ENCODE peak calls at places on chromosomes 7 and 10, in nine cellular contexts. O, Q, Y, X, U, P, D, N and K are unnamed samples.

GRCh38 chr10:119595715-119596515 is 849 bp downstream of the TIAL1 start:
- DNase-seq in O (peak; percentile 66), Q (peak; percentile 70), Y (peak; percentile 84), X (peak; percentile 72), U (no peak), P (no peak), D (peak; percentile 58), N (peak; percentile 27), K (peak; percentile 88)

GRCh38 chr10:6208781-6209235 is 6.1 kb downstream of the PFKFB3 start:
- DNase-seq in O (peak; percentile 12), Q (peak; percentile 49), Y (no peak), X (peak; percentile 25), U (no peak), P (peak; percentile 50), D (no peak), N (no peak), K (no peak)

GRCh38 chr7:122306320-122307227 is 2.0 kb upstream of the FEZF1 start:
- DNase-seq in O (no peak), Q (no peak), Y (no peak), X (no peak), U (no peak), P (no peak), D (no peak), N (no peak), K (no peak)

GRCh38 chr10:21078410-21079329 is 181.6 kb upstream of the NEBL start:
- DNase-seq in O (no peak), Q (peak; percentile 68), Y (no peak), X (no peak), U (peak; percentile 16), P (peak; percentile 63), D (peak; percentile 89), N (peak; percentile 65), K (peak; percentile 57)

GRCh38 chr7:108684629-108685028 is 115.0 kb downstream of the DNAJB9 start:
- DNase-seq in O (no peak), Q (no peak), Y (no peak), X (no peak), U (no peak), P (no peak), D (peak; percentile 8), N (no peak), K (no peak)

GRCh38 chr10:88244781-88245350 is 338.3 kb downstream of the RNLS start:
- DNase-seq in O (no peak), Q (no peak), Y (no peak), X (no peak), U (no peak), P (no peak), D (no peak), N (no peak), K (no peak)

GRCh38 chr10:104351067-104351681 is 2.5 kb upstream of the CFAP58 start:
- DNase-seq in O (no peak), Q (no peak), Y (no peak), X (no peak), U (no peak), P (no peak), D (peak; percentile 39), N (no peak), K (peak; percentile 27)

GRCh38 chr7:4156190-4156589 is 525.9 kb upstream of the FOXK1 start:
- DNase-seq in O (no peak), Q (no peak), Y (no peak), X (no peak), U (no peak), P (no peak), D (no peak), N (peak; percentile 37), K (no peak)

GRCh38 chr7:81299711-81300110 is 380.9 kb upstream of the SEMA3C start:
- DNase-seq in O (no peak), Q (no peak), Y (no peak), X (no peak), U (no peak), P (no peak), D (no peak), N (no peak), K (no peak)

GRCh38 chr7:147419001-147419400 is 1171.6 kb upstream of the C7orf33 start:
- DNase-seq in O (no peak), Q (no peak), Y (no peak), X (no peak), U (no peak), P (no peak), D (no peak), N (no peak), K (no peak)

GRCh38 chr7:19016140-19016539 is 101.3 kb downstream of the TWIST1 start:
- DNase-seq in O (no peak), Q (no peak), Y (no peak), X (no peak), U (no peak), P (no peak), D (peak; percentile 43), N (no peak), K (no peak)

GRCh38 chr7:143435266-143435665 is 8.0 kb upstream of the TAS2R60 start:
- DNase-seq in O (no peak), Q (no peak), Y (no peak), X (no peak), U (no peak), P (no peak), D (no peak), N (no peak), K (no peak)

GRCh38 chr7:5448378-5449042 is 24.9 kb upstream of the TNRC18 start:
- DNase-seq in O (no peak), Q (no peak), Y (no peak), X (no peak), U (no peak), P (peak; percentile 33), D (no peak), N (no peak), K (no peak)

GRCh38 chr7:43572516-43573049 is 10.3 kb upstream of the STK17A start:
- DNase-seq in O (no peak), Q (peak; percentile 69), Y (no peak), X (no peak), U (peak; percentile 100), P (no peak), D (peak; percentile 99), N (no peak), K (peak; percentile 66)

GRCh38 chr7:140230517-140230861 is 53.7 kb upstream of the KDM7A start:
- DNase-seq in O (peak; percentile 85), Q (no peak), Y (peak; percentile 78), X (peak; percentile 71), U (no peak), P (peak; percentile 89), D (no peak), N (peak; percentile 22), K (peak; percentile 84)

GRCh38 chr10:104811166-104811565 is 170.1 kb downstream of the SORCS3 start:
- DNase-seq in O (no peak), Q (no peak), Y (no peak), X (no peak), U (no peak), P (no peak), D (no peak), N (no peak), K (no peak)

GRCh38 chr10:3740157-3740871 is 44.7 kb downstream of the KLF6 start:
- DNase-seq in O (no peak), Q (no peak), Y (no peak), X (no peak), U (peak; percentile 55), P (no peak), D (peak; percentile 76), N (no peak), K (no peak)

GRCh38 chr7:138000081-138000701 is 1.7 kb downstream of the CREB3L2 start:
- DNase-seq in O (no peak), Q (peak; percentile 83), Y (no peak), X (no peak), U (peak; percentile 86), P (no peak), D (peak; percentile 94), N (peak; percentile 53), K (no peak)
- TF ChIP-seq CTCF in O (no peak), Q (no peak), Y (no peak), X (no peak), U (no peak), P (no peak), D (no peak), N (no peak), K (no peak)

DNA sequence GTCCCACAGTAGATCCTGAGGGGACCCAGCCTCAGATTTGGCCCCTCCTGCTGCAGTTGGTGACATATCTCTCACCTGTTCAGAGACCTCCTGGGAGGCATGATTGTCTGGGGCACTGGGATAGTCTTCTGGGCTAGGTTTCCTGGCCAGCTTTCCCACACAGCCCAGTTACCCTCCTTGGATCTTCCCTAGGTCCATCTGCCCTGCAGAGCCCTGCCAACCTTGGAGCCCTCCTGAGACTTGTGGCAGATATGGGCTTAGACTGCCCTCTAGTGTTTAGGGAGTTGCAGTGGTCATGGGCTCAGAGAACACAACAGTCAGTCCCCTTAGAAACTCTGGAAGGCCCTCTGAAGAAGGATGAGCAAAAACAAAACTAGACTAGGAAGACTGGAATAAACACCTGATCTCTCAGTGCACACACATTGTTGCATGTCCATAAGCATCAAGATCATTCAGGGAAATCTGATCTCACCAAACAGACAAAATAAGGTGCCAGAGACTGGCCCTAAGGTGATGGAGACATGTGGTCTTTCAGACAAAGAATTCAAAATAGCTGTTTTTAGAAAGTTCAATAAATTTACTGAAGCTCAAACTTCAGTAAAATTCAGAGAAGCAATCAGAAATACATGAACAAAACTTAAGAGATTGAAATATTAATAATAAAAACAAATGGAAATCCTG is 324.6 kb downstream of the ATRNL1 start:
- DNase-seq in O (no peak), Q (peak; percentile 44), Y (no peak), X (no peak), U (no peak), P (peak; percentile 22), D (peak; percentile 58), N (peak; percentile 16), K (peak; percentile 18)
- TF ChIP-seq CTCF in O (no peak), Q (no peak), Y (peak; percentile 44), X (peak; percentile 38), U (no peak), P (peak; percentile 73), D (peak; percentile 36), N (no peak), K (no peak)

GRCh38 chr7:37342665-37343471 is 105.8 kb downstream of the ELMO1 start:
- DNase-seq in O (peak; percentile 55), Q (no peak), Y (peak; percentile 69), X (peak; percentile 58), U (no peak), P (peak; percentile 66), D (no peak), N (no peak), K (peak; percentile 86)
- TF ChIP-seq CTCF in O (peak; percentile 60), Q (no peak), Y (peak; percentile 18), X (no peak), U (no peak), P (no peak), D (no peak), N (no peak), K (no peak)

GRCh38 chr10:521844-522243 is 167.6 kb downstream of the DIP2C start:
- DNase-seq in O (no peak), Q (peak; percentile 82), Y (peak; percentile 40), X (peak; percentile 37), U (no peak), P (peak; percentile 79), D (no peak), N (no peak), K (no peak)

GRCh38 chr10:521261-521660 is 168.2 kb downstream of the DIP2C start:
- DNase-seq in O (peak; percentile 41), Q (peak; percentile 45), Y (no peak), X (no peak), U (no peak), P (peak; percentile 60), D (no peak), N (no peak), K (no peak)

GRCh38 chr10:523925-524324 is 165.5 kb downstream of the DIP2C start:
- DNase-seq in O (no peak), Q (peak; percentile 55), Y (peak; percentile 44), X (no peak), U (no peak), P (peak; percentile 44), D (no peak), N (no peak), K (no peak)

GRCh38 chr10:520402-520787 is 169.1 kb downstream of the DIP2C start:
- DNase-seq in O (no peak), Q (peak; percentile 77), Y (peak; percentile 45), X (peak; percentile 38), U (no peak), P (no peak), D (peak; percentile 60), N (no peak), K (no peak)

GRCh38 chr10:522350-522749 is 167.1 kb downstream of the DIP2C start:
- DNase-seq in O (no peak), Q (peak; percentile 32), Y (no peak), X (peak; percentile 42), U (no peak), P (peak; percentile 42), D (no peak), N (no peak), K (no peak)
- TF ChIP-seq CTCF in O (no peak), Q (no peak), Y (no peak), X (no peak), U (no peak), P (no peak), D (no peak), N (no peak), K (no peak)